ENCODE peak calls at places on chromosomes 7 and 10, in four cellular contexts. I is ascending aorta, L is left ventricle myocardium inferior, B is heart left ventricle. F is an unnamed sample. For H3K4me1, the result is how much of the 10 kb centered on the place peaks cover.

GRCh38 chr10:56266120-56266519 is 94.9 kb downstream of the ZWINT start:
- DNase-seq in B (no peak), I (no peak), L (no peak), F (no peak)

GRCh38 chr10:102593804-102594079 is 50.5 kb upstream of the TRIM8 start:
- DNase-seq in I (no peak), B (no peak), L (no peak), F (no peak)

GRCh38 chr10:77828376-77828775 is 98.2 kb downstream of the DLG5 start:
- DNase-seq in I (no peak), L (no peak), B (no peak), F (no peak)

GRCh38 chr7:16645593-16646426 is at the start of the genes ANKMY2 and BZW2:
- DNase-seq in L (peak), I (peak), B (peak), F (peak)

GRCh38 chr7:16668049-16668858 is 22.3 kb downstream of the BZW2 start:
- DNase-seq in B (peak), I (no peak), L (peak), F (peak)

GRCh38 chr7:12458520-12459131 is 55.0 kb upstream of the VWDE start:
- DNase-seq in I (no peak), B (no peak), L (no peak), F (no peak)

GRCh38 chr10:48309711-48310226 is 3.3 kb downstream of the MAPK8 start:
- DNase-seq in B (no peak), L (no peak), I (no peak), F (no peak)

GRCh38 chr7:786472-787255 is 45.6 kb upstream of the SUN1 start:
- DNase-seq in I (no peak), L (peak), B (peak), F (peak)

GRCh38 chr7:99219985-99220384 is 12.1 kb upstream of the KPNA7 start:
- DNase-seq in B (no peak), I (no peak), L (no peak), F (peak)

GRCh38 chr10:84477370-84477769 is 149.0 kb downstream of the CCSER2 start:
- DNase-seq in L (no peak), B (no peak), I (no peak), F (no peak)

GRCh38 chr10:76675951-76676587 is 961.5 kb downstream of the KCNMA1 start:
- DNase-seq in B (peak), L (peak), I (peak), F (peak)

GRCh38 chr10:43045246-43045621 is 31.6 kb upstream of the RET start:
- DNase-seq in L (peak), I (no peak), B (no peak), F (no peak)

GRCh38 chr7:98214811-98215321 is 3.6 kb downstream of the BHLHA15 start:
- DNase-seq in L (no peak), B (no peak), I (no peak), F (no peak)

GRCh38 chr10:116774728-116775151 is 32.4 kb upstream of the HSPA12A start:
- DNase-seq in I (no peak), L (no peak), B (no peak), F (peak)

GRCh38 chr10:22606164-22606614 is 108.2 kb downstream of the PIP4K2A start:
- DNase-seq in I (peak), L (no peak), B (peak), F (no peak)

GRCh38 chr10:104254493-104255243 is at the start of gene GSTO1:
- DNase-seq in I (peak), B (peak), L (peak), F (peak)

GRCh38 chr7:44463169-44463808 is 27.2 kb downstream of the NUDCD3 start:
- DNase-seq in I (no peak), L (no peak), B (no peak), F (no peak)

GRCh38 chr7:24660541-24660940 is 87.3 kb downstream of the PALS2 start:
- DNase-seq in L (no peak), I (no peak), B (no peak), F (no peak)

DNA sequence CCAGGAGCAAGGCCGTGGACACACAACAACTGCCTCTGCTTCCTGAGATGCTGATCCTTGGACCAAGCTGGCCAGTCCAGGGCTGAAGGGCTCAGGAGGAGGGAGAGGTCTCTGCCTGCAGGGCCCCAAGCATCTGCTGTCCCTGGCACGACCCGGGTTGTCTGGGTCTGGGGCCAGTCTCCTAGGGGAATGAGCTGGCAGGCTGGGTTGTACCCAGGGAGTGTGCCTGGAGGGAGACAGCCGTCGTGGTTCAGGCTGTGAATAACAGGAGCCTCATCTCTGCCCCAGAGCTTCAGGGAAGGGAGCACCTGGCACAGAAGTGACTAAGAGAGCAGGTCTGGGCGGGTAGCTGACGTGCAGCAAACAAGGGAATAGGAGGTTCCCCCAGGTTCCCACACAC is 17.9 kb upstream of the SERPINE1 start:
- DNase-seq in I (no peak), B (no peak), L (no peak), F (no peak)
- H3K4me1 ChIP-seq in I (under half), B (under half), L (under half), F (under half)

GRCh38 chr7:100686201-100686821 is 7.7 kb downstream of the GIGYF1 start:
- DNase-seq in I (no peak), B (no peak), L (no peak), F (no peak)
- H3K27ac ChIP-seq in I (no peak), B (no peak), L (no peak), F (peak)

GRCh38 chr10:12045610-12046009 is 3.0 kb upstream of the UPF2 start:
- DNase-seq in L (no peak), I (no peak), B (no peak), F (no peak)

GRCh38 chr10:12042797-12043651 is at the start of gene UPF2:
- DNase-seq in I (peak), L (peak), B (peak), F (peak)

GRCh38 chr10:12041766-12042408 is 722 bp downstream of the UPF2 start:
- DNase-seq in L (no peak), B (no peak), I (no peak), F (no peak)

GRCh38 chr10:12042409-12042796 is 206 bp downstream of the UPF2 start:
- DNase-seq in B (peak), I (no peak), L (no peak), F (peak)
- H3K4me3 ChIP-seq in B (peak), I (peak), L (peak), F (peak)

GRCh38 chr7:54839538-54840213 is 80.7 kb upstream of the SEC61G start:
- DNase-seq in L (peak), B (peak), I (no peak), F (no peak)

GRCh38 chr7:54841772-54842707 is 83.0 kb upstream of the SEC61G start:
- DNase-seq in L (peak), B (peak), I (no peak), F (no peak)

GRCh38 chr7:54837167-54837566 is 78.2 kb upstream of the SEC61G start:
- DNase-seq in I (no peak), B (peak), L (no peak), F (no peak)

GRCh38 chr7:54837761-54838539 is 78.9 kb upstream of the SEC61G start:
- DNase-seq in B (no peak), L (no peak), I (no peak), F (no peak)

GRCh38 chr7:54838540-54838925 is 79.5 kb upstream of the SEC61G start:
- DNase-seq in B (no peak), I (no peak), L (no peak), F (no peak)
- H3K4me1 ChIP-seq in B (under half), I (under half), L (under half), F (under half)

DNA sequence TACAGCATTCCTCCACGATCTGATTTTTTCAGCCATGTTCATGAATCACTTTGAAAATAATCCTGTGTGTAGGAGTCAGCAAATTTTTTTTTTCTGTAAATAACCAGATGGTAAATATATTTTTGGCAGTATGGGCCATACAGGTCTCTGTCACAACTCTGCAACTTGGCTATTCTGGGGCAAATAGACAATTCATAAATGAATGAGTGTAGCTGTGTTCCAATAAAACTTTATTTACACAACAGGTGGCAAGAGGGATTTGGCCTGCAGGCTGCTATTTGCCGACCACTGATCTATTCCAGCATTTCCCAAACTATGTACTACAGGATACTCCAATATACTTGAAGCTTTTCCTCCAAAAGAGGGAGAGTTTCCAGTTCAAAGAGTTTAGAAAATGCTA is 78.7 kb upstream of the SVIL start:
- DNase-seq in I (no peak), L (no peak), B (no peak), F (no peak)
- H3K27ac ChIP-seq in I (peak), L (no peak), B (no peak), F (no peak)

DNA sequence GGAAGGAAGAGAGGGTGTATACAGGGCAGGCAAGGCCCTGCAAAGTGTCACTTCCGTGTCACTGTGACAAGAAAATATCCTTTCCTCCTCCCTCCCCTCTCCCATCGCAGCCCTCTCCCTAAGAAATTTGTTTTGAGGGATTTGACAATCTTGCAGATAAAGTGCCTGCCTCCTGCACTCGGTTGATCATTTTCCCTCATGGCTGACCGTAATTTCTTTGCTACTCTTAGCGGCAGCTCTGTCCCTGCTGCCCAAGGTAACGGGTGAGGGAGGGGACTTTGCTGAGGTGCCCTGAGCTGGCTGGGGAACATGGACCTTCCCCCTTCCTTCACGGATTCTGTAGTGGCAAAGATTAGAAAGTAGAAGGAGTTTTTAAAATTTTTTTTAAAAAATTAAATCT is 179.1 kb downstream of the TCF7L2 start:
- DNase-seq in L (no peak), I (no peak), B (no peak), F (no peak)
- H3K4me3 ChIP-seq in L (peak), I (no peak), B (no peak), F (peak)